ENCODE peak calls at places on chromosomes 13 and 19, in five cellular contexts. One of them, this sample, is unnamed.

GRCh38 chr13:95378603-95379002 is 77.4 kb upstream of the ABCC4 start:
- DNase-seq in IMR-90: no peak
- DNase-seq in brain microvascular endothelial cell: no peak
- DNase-seq in lung: no peak
- DNase-seq in epithelial cell of esophagus: peak; percentile 15
- DNase-seq in this sample: no peak

GRCh38 chr19:47813995-47814328 is 7.8 kb upstream of the CRX start:
- DNase-seq in IMR-90: no peak
- DNase-seq in brain microvascular endothelial cell: no peak
- DNase-seq in lung: no peak
- DNase-seq in epithelial cell of esophagus: no peak
- DNase-seq in this sample: no peak

GRCh38 chr19:57317503-57317902 is 2.8 kb upstream of the ZNF543 start:
- DNase-seq in IMR-90: no peak
- DNase-seq in brain microvascular endothelial cell: no peak
- DNase-seq in lung: no peak
- DNase-seq in epithelial cell of esophagus: no peak
- DNase-seq in this sample: no peak

GRCh38 chr19:56097306-56097705 is 23.8 kb downstream of the ZNF787 start:
- DNase-seq in IMR-90: no peak
- DNase-seq in brain microvascular endothelial cell: no peak
- DNase-seq in lung: no peak
- DNase-seq in epithelial cell of esophagus: no peak
- DNase-seq in this sample: no peak

GRCh38 chr13:37403776-37404497 is 194.6 kb downstream of the POSTN start:
- DNase-seq in IMR-90: peak; percentile 92
- DNase-seq in brain microvascular endothelial cell: peak; percentile 87
- DNase-seq in lung: no peak
- DNase-seq in epithelial cell of esophagus: no peak
- DNase-seq in this sample: peak; percentile 88

GRCh38 chr13:113656831-113657671 is 947 bp downstream of the ATP4B start:
- DNase-seq in IMR-90: no peak
- DNase-seq in brain microvascular endothelial cell: no peak
- DNase-seq in lung: no peak
- DNase-seq in epithelial cell of esophagus: no peak
- DNase-seq in this sample: no peak

GRCh38 chr13:72565893-72566292 is 161.5 kb downstream of the MZT1 start:
- DNase-seq in IMR-90: peak; percentile 15
- DNase-seq in brain microvascular endothelial cell: peak; percentile 11
- DNase-seq in lung: no peak
- DNase-seq in epithelial cell of esophagus: peak; percentile 54
- DNase-seq in this sample: peak; percentile 30

GRCh38 chr13:82439159-82439904 is 1442.9 kb downstream of the SLITRK1 start:
- DNase-seq in IMR-90: no peak
- DNase-seq in brain microvascular endothelial cell: no peak
- DNase-seq in lung: no peak
- DNase-seq in epithelial cell of esophagus: no peak
- DNase-seq in this sample: no peak

GRCh38 chr13:73593199-73593765 is 534.5 kb downstream of the KLF5 start:
- DNase-seq in IMR-90: no peak
- DNase-seq in brain microvascular endothelial cell: no peak
- DNase-seq in lung: no peak
- DNase-seq in epithelial cell of esophagus: no peak
- DNase-seq in this sample: no peak

GRCh38 chr13:26707122-26708006 is 53.2 kb downstream of the GPR12 start:
- DNase-seq in IMR-90: peak; percentile 58
- DNase-seq in brain microvascular endothelial cell: peak; percentile 54
- DNase-seq in lung: no peak
- DNase-seq in epithelial cell of esophagus: peak; percentile 69
- DNase-seq in this sample: peak; percentile 57

GRCh38 chr13:40408602-40409001 is 257.8 kb downstream of the FOXO1 start:
- DNase-seq in IMR-90: peak; percentile 44
- DNase-seq in brain microvascular endothelial cell: peak; percentile 41
- DNase-seq in lung: no peak
- DNase-seq in epithelial cell of esophagus: peak; percentile 59
- DNase-seq in this sample: peak; percentile 42

GRCh38 chr19:54369082-54369691 is 4.5 kb upstream of the LAIR1 start:
- DNase-seq in IMR-90: no peak
- DNase-seq in brain microvascular endothelial cell: no peak
- DNase-seq in lung: no peak
- DNase-seq in epithelial cell of esophagus: no peak
- DNase-seq in this sample: no peak

GRCh38 chr13:27274631-27275030 is 4.0 kb downstream of the RASL11A start:
- DNase-seq in IMR-90: no peak
- DNase-seq in brain microvascular endothelial cell: no peak
- DNase-seq in lung: no peak
- DNase-seq in epithelial cell of esophagus: no peak
- DNase-seq in this sample: no peak

GRCh38 chr13:28820099-28821051 is at the start of gene MTUS2:
- DNase-seq in IMR-90: no peak
- DNase-seq in brain microvascular endothelial cell: no peak
- DNase-seq in lung: no peak
- DNase-seq in epithelial cell of esophagus: peak; percentile 18
- DNase-seq in this sample: no peak

DNA sequence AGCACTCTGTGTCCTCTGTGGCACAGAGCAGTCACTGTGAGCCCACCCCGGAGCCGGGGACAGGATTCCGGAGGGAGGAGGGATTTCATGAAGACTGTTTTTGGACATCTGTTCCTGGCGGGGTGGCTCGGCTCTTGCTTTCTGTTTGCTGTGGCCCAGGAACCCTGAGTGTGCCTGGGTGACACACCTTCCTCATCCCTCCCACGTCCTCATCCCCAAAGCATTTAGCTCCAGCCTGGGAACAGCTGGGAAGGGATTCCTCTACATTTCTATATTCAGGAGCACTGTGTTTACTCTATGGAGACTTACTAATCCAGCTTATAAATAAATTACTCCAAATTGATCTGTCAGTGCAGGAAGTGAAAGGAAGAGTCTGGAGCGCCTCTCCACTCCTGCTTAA is 97.8 kb upstream of the UBL3 start:
- DNase-seq in IMR-90: peak; percentile 87
- DNase-seq in brain microvascular endothelial cell: no peak
- DNase-seq in lung: no peak
- DNase-seq in epithelial cell of esophagus: no peak
- DNase-seq in this sample: peak; percentile 12
- TF ChIP-seq CTCF in IMR-90: no peak
- TF ChIP-seq CTCF in brain microvascular endothelial cell: no peak
- TF ChIP-seq CTCF in lung: no peak
- TF ChIP-seq CTCF in epithelial cell of esophagus: no peak
- TF ChIP-seq CTCF in this sample: no peak

GRCh38 chr13:109783447-109783814 is 3.0 kb downstream of the IRS2 start:
- DNase-seq in IMR-90: no peak
- DNase-seq in brain microvascular endothelial cell: no peak
- DNase-seq in lung: no peak
- DNase-seq in epithelial cell of esophagus: no peak
- DNase-seq in this sample: no peak
- H3K4me3 ChIP-seq in IMR-90: no peak overlapping the region
- H3K4me3 ChIP-seq in brain microvascular endothelial cell: peak overlapping the region; percentile 26
- H3K4me3 ChIP-seq in lung: peak overlapping the region; percentile 10
- H3K4me3 ChIP-seq in epithelial cell of esophagus: no peak overlapping the region
- H3K4me3 ChIP-seq in this sample: no peak overlapping the region

GRCh38 chr13:65638572-65639168 is 1591.5 kb downstream of the PCDH9 start:
- DNase-seq in IMR-90: peak; percentile 63
- DNase-seq in brain microvascular endothelial cell: peak; percentile 42
- DNase-seq in lung: no peak
- DNase-seq in epithelial cell of esophagus: peak; percentile 57
- DNase-seq in this sample: peak; percentile 65
- TF ChIP-seq CTCF in IMR-90: peak; percentile 85
- TF ChIP-seq CTCF in brain microvascular endothelial cell: peak; percentile 77
- TF ChIP-seq CTCF in lung: peak; percentile 14
- TF ChIP-seq CTCF in epithelial cell of esophagus: peak; percentile 85
- TF ChIP-seq CTCF in this sample: peak; percentile 94

GRCh38 chr19:51798958-51799310 is 4.0 kb downstream of the FPR3 start:
- DNase-seq in IMR-90: no peak
- DNase-seq in brain microvascular endothelial cell: no peak
- DNase-seq in lung: no peak
- DNase-seq in epithelial cell of esophagus: no peak
- DNase-seq in this sample: no peak
- H3K4me3 ChIP-seq in IMR-90: no peak overlapping the region
- H3K4me3 ChIP-seq in brain microvascular endothelial cell: no peak overlapping the region
- H3K4me3 ChIP-seq in lung: no peak overlapping the region
- H3K4me3 ChIP-seq in epithelial cell of esophagus: no peak overlapping the region
- H3K4me3 ChIP-seq in this sample: peak overlapping the region; percentile 1

GRCh38 chr13:97257800-97258799 is 36.0 kb downstream of the MBNL2 start:
- DNase-seq in IMR-90: peak; percentile 90
- DNase-seq in brain microvascular endothelial cell: peak; percentile 97
- DNase-seq in lung: peak; percentile 46
- DNase-seq in epithelial cell of esophagus: peak; percentile 81
- DNase-seq in this sample: peak; percentile 88
- TF ChIP-seq CTCF in IMR-90: peak; percentile 13
- TF ChIP-seq CTCF in brain microvascular endothelial cell: peak; percentile 55
- TF ChIP-seq CTCF in lung: no peak
- TF ChIP-seq CTCF in epithelial cell of esophagus: no peak
- TF ChIP-seq CTCF in this sample: peak; percentile 23

DNA sequence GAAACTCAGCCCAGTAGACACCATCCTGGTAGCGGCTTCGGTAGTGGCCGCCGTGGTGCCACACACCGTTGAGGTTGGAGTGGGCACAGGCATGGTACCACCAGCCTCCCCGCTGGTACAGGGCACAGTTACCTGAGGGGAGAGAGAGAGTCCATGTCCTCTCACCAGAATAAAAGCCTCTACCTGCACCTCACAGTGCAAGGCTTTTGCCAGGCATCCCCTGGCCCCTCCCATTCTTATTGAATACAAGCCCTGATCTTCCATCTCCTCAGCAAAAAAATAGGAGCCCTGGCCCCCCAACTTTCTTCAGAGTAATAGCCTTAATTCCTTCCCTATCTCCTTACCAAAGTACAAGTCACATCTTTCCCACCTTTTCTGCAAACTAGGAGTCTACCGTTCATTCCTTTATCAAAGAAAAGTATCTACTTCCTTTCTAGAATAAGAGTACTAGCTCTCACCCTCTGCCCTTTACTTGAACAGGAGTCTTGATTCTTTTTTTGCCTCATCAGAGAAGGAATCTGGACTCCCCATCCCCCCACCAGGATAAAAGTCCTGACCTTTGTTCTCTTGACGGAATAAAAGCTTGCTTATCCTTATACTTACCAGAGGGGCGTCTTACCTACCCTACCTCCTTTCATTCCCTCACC is 6.7 kb downstream of the SHFL start:
- DNase-seq in IMR-90: no peak
- DNase-seq in brain microvascular endothelial cell: no peak
- DNase-seq in lung: no peak
- DNase-seq in epithelial cell of esophagus: no peak
- DNase-seq in this sample: no peak
- H3K4me3 ChIP-seq in IMR-90: no peak overlapping the region
- H3K4me3 ChIP-seq in brain microvascular endothelial cell: no peak overlapping the region
- H3K4me3 ChIP-seq in lung: no peak overlapping the region
- H3K4me3 ChIP-seq in epithelial cell of esophagus: no peak overlapping the region
- H3K4me3 ChIP-seq in this sample: no peak overlapping the region

GRCh38 chr19:4494691-4495064 is 22.6 kb downstream of the HDGFL2 start:
- DNase-seq in IMR-90: no peak
- DNase-seq in brain microvascular endothelial cell: no peak
- DNase-seq in lung: no peak
- DNase-seq in epithelial cell of esophagus: no peak
- DNase-seq in this sample: no peak

GRCh38 chr19:4496304-4496703 is 22.0 kb downstream of the PLIN4 start:
- DNase-seq in IMR-90: no peak
- DNase-seq in brain microvascular endothelial cell: no peak
- DNase-seq in lung: no peak
- DNase-seq in epithelial cell of esophagus: no peak
- DNase-seq in this sample: no peak

GRCh38 chr19:4493104-4493928 is 21.2 kb downstream of the HDGFL2 start:
- DNase-seq in IMR-90: no peak
- DNase-seq in brain microvascular endothelial cell: no peak
- DNase-seq in lung: no peak
- DNase-seq in epithelial cell of esophagus: no peak
- DNase-seq in this sample: no peak

GRCh38 chr19:4493929-4494690 is 22.0 kb downstream of the HDGFL2 start:
- DNase-seq in IMR-90: no peak
- DNase-seq in brain microvascular endothelial cell: no peak
- DNase-seq in lung: no peak
- DNase-seq in epithelial cell of esophagus: no peak
- DNase-seq in this sample: no peak

DNA sequence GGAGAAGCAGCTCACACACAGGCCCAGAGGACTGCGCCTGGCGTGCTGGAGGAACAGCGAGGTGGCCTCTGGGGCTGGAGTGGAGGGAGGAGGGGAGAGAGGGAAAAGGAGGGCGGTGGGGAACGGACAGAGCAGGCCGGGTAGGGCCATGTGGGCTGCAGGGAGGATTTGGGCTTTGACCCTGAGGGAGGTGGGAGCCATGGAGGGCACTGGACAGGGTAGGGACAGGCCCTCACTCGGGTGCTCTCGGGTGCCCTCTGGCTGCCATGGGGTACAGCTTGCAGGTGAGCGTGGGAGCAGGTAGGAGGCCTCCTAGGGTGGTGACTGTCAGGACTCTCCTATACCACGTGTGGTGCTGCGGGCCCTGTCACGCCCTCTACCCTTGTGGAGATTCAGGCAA is 22.8 kb downstream of the PLIN4 start:
- DNase-seq in IMR-90: no peak
- DNase-seq in brain microvascular endothelial cell: no peak
- DNase-seq in lung: no peak
- DNase-seq in epithelial cell of esophagus: peak; percentile 46
- DNase-seq in this sample: no peak
- TF ChIP-seq CTCF in IMR-90: peak; percentile 8
- TF ChIP-seq CTCF in brain microvascular endothelial cell: no peak
- TF ChIP-seq CTCF in lung: no peak
- TF ChIP-seq CTCF in epithelial cell of esophagus: peak; percentile 50
- TF ChIP-seq CTCF in this sample: no peak

GRCh38 chr19:5434351-5434917 is 20.8 kb upstream of the ZNRF4 start:
- DNase-seq in IMR-90: no peak
- DNase-seq in brain microvascular endothelial cell: peak; percentile 11
- DNase-seq in lung: no peak
- DNase-seq in epithelial cell of esophagus: no peak
- DNase-seq in this sample: no peak
- H3K4me3 ChIP-seq in IMR-90: no peak overlapping the region
- H3K4me3 ChIP-seq in brain microvascular endothelial cell: no peak overlapping the region
- H3K4me3 ChIP-seq in lung: no peak overlapping the region
- H3K4me3 ChIP-seq in epithelial cell of esophagus: no peak overlapping the region
- H3K4me3 ChIP-seq in this sample: no peak overlapping the region

DNA sequence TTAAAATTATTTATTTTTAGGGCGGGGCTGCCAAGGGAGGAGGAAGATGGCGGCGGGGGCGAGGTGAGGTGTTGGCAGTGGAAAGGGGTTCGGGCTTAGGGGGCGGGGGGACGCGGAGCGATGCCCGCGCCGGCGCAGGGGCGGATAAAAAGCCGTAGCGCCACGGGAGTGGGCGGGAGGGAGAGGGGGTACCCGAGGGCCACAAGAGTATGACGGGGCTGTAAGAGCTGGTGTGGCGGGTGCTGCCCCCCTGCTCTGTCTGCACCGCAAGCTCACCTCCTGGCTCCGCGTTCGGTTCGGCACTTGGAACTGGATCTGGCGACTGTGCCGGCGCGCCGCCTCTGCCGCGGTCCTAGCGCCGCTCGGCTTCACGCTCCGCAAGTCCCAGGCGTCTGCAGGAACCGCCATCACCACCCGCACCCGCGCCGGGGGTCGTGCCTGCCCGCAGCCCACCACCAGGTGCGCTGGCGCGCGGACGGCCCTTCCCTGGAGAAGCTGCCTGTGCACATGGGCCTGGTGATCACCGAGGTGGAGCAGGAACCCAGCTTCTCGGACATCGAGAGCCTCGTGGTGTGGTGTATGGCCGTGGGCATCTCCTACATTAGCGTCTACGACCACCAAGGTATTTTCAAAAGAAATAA is 265.2 kb upstream of the SGCG start:
- DNase-seq in IMR-90: peak; percentile 17
- DNase-seq in brain microvascular endothelial cell: peak; percentile 18
- DNase-seq in lung: peak; percentile 55
- DNase-seq in epithelial cell of esophagus: peak; percentile 53
- DNase-seq in this sample: peak; percentile 54
- TF ChIP-seq CTCF in IMR-90: no peak
- TF ChIP-seq CTCF in brain microvascular endothelial cell: no peak
- TF ChIP-seq CTCF in lung: no peak
- TF ChIP-seq CTCF in epithelial cell of esophagus: no peak
- TF ChIP-seq CTCF in this sample: no peak

GRCh38 chr19:49738242-49738641 is 24.9 kb downstream of the TSKS start:
- DNase-seq in IMR-90: no peak
- DNase-seq in brain microvascular endothelial cell: no peak
- DNase-seq in lung: no peak
- DNase-seq in epithelial cell of esophagus: no peak
- DNase-seq in this sample: no peak
- H3K4me3 ChIP-seq in IMR-90: no peak overlapping the region
- H3K4me3 ChIP-seq in brain microvascular endothelial cell: no peak overlapping the region
- H3K4me3 ChIP-seq in lung: no peak overlapping the region
- H3K4me3 ChIP-seq in epithelial cell of esophagus: no peak overlapping the region
- H3K4me3 ChIP-seq in this sample: no peak overlapping the region